ENCODE peak calls at places on chromosome 7, in five cellular contexts. N, Z, B, E and X are unnamed samples.

GRCh38 chr7:29146888-29147609 is 712 bp upstream of the CPVL start:
- DNase-seq in Z (peak; percentile 43), B (no peak), N (peak; percentile 81), E (no peak), X (no peak)

GRCh38 chr7:69457912-69458491 is 140.3 kb upstream of the AUTS2 start:
- DNase-seq in N (no peak), B (no peak), Z (no peak), E (peak; percentile 39), X (no peak)

GRCh38 chr7:105637755-105638154 is 56.5 kb upstream of the EFCAB10 start:
- DNase-seq in E (no peak), B (no peak), N (no peak), Z (no peak), X (no peak)

GRCh38 chr7:22985436-22985835 is 28.5 kb downstream of the HYCC1 start:
- DNase-seq in B (no peak), E (no peak), N (no peak), Z (no peak), X (no peak)

GRCh38 chr7:70400829-70401380 is 731.0 kb upstream of the GALNT17 start:
- DNase-seq in N (no peak), Z (no peak), E (no peak), B (no peak), X (no peak)

GRCh38 chr7:157985636-157986035 is 602.0 kb downstream of the PTPRN2 start:
- DNase-seq in N (no peak), E (no peak), B (no peak), Z (no peak), X (no peak)

GRCh38 chr7:2016761-2017482 is 215.8 kb downstream of the MAD1L1 start:
- DNase-seq in N (no peak), B (no peak), E (no peak), Z (no peak), X (no peak)

GRCh38 chr7:41544241-41544640 is 158.6 kb downstream of the INHBA start:
- DNase-seq in E (no peak), B (no peak), Z (no peak), N (no peak), X (peak; percentile 17)

GRCh38 chr7:157544980-157545680 is 208.3 kb downstream of the DNAJB6 start:
- DNase-seq in E (no peak), N (no peak), B (no peak), Z (no peak), X (no peak)

GRCh38 chr7:132854238-132854637 is 227.7 kb downstream of the CHCHD3 start:
- DNase-seq in B (no peak), E (no peak), N (no peak), Z (no peak), X (no peak)

GRCh38 chr7:46549892-46550639 is 629.0 kb upstream of the IGFBP3 start:
- DNase-seq in N (no peak), B (no peak), E (no peak), Z (no peak), X (no peak)

GRCh38 chr7:127890726-127891125 is 140.5 kb downstream of the LRRC4 start:
- DNase-seq in E (no peak), N (no peak), Z (no peak), B (no peak), X (no peak)

GRCh38 chr7:103683348-103683747 is 237.3 kb upstream of the SLC26A5 start:
- DNase-seq in B (no peak), N (no peak), E (no peak), Z (no peak), X (no peak)

GRCh38 chr7:15554081-15554480 is 7.7 kb downstream of the AGMO start:
- DNase-seq in Z (peak; percentile 6), N (no peak), E (no peak), B (no peak), X (no peak)

GRCh38 chr7:143355450-143356385 is 6.8 kb downstream of the FAM131B start:
- DNase-seq in B (no peak), E (no peak), Z (no peak), N (no peak), X (no peak)

GRCh38 chr7:104299323-104299722 is 29.1 kb upstream of the LHFPL3 start:
- DNase-seq in B (no peak), E (no peak), N (no peak), Z (no peak), X (no peak)

GRCh38 chr7:82067628-82068264 is 297.9 kb upstream of the HGF start:
- DNase-seq in B (no peak), Z (no peak), E (no peak), N (no peak), X (no peak)

GRCh38 chr7:19772858-19773337 is 519 bp downstream of the TMEM196 start:
- DNase-seq in B (no peak), N (no peak), E (peak; percentile 56), Z (peak; percentile 40), X (peak; percentile 11)

GRCh38 chr7:45920543-45921380 is at the start of gene IGFBP3:
- DNase-seq in B (no peak), N (no peak), Z (peak; percentile 15), E (peak; percentile 87), X (peak; percentile 30)

GRCh38 chr7:20352573-20353304 is 22.0 kb downstream of the ITGB8 start:
- DNase-seq in Z (peak; percentile 81), E (peak; percentile 70), N (no peak), B (no peak), X (peak; percentile 63)

GRCh38 chr7:42461537-42461936 is 224.5 kb upstream of the GLI3 start:
- DNase-seq in E (peak; percentile 19), N (no peak), Z (no peak), B (no peak), X (no peak)

GRCh38 chr7:91420606-91421390 is 156.6 kb downstream of the FZD1 start:
- DNase-seq in N (no peak), B (no peak), Z (no peak), E (no peak), X (no peak)

GRCh38 chr7:130363156-130363847 is 17.0 kb upstream of the CPA1 start:
- DNase-seq in Z (peak; percentile 93), E (peak; percentile 79), B (peak; percentile 72), N (no peak), X (peak; percentile 82)

GRCh38 chr7:35185908-35186731 is 67.8 kb downstream of the TBX20 start:
- DNase-seq in E (peak; percentile 5), Z (peak; percentile 71), N (no peak), B (peak; percentile 12), X (no peak)

GRCh38 chr7:158017226-158018060 is 570.2 kb downstream of the PTPRN2 start:
- DNase-seq in Z (no peak), N (no peak), B (no peak), E (no peak), X (no peak)

GRCh38 chr7:95046494-95047240 is 139.3 kb downstream of the PPP1R9A start:
- DNase-seq in N (no peak), E (no peak), Z (peak; percentile 38), B (no peak), X (no peak)

GRCh38 chr7:140326116-140326928 is 72.0 kb downstream of the SLC37A3 start:
- DNase-seq in N (peak; percentile 79), Z (peak; percentile 46), E (peak; percentile 88), B (peak; percentile 37), X (peak; percentile 62)

GRCh38 chr7:100875356-100875751 is 451 bp downstream of the SRRT start:
- DNase-seq in N (peak; percentile 81), B (peak; percentile 66), Z (no peak), E (peak; percentile 63), X (no peak)

GRCh38 chr7:84025332-84025927 is 169.2 kb downstream of the SEMA3A start:
- DNase-seq in Z (peak; percentile 99), B (no peak), N (no peak), E (peak; percentile 80), X (peak; percentile 95)

GRCh38 chr7:157559596-157560257 is 222.9 kb downstream of the DNAJB6 start:
- DNase-seq in Z (no peak), N (no peak), B (no peak), E (no peak), X (no peak)

GRCh38 chr7:41696323-41696916 is 6.5 kb downstream of the INHBA start:
- DNase-seq in E (peak; percentile 63), N (peak; percentile 71), B (peak; percentile 12), Z (peak; percentile 92), X (peak; percentile 78)

GRCh38 chr7:85341121-85341520 is 154.3 kb upstream of the SEMA3D start:
- DNase-seq in B (no peak), Z (no peak), N (no peak), E (no peak), X (peak; percentile 33)

GRCh38 chr7:108592633-108593277 is 23.1 kb downstream of the DNAJB9 start:
- DNase-seq in N (no peak), B (no peak), Z (no peak), E (no peak), X (no peak)

GRCh38 chr7:1666251-1666778 is 3.8 kb upstream of the ELFN1 start:
- DNase-seq in E (peak; percentile 63), B (peak; percentile 11), N (no peak), Z (no peak), X (no peak)

GRCh38 chr7:70446448-70447143 is 685.3 kb upstream of the GALNT17 start:
- DNase-seq in Z (no peak), B (no peak), E (no peak), N (no peak), X (no peak)

GRCh38 chr7:151730591-151730990 is 146.3 kb downstream of the PRKAG2 start:
- DNase-seq in Z (no peak), N (no peak), B (no peak), E (no peak), X (no peak)

GRCh38 chr7:45937862-45938261 is 16.8 kb upstream of the IGFBP3 start:
- DNase-seq in B (no peak), Z (no peak), N (no peak), E (no peak), X (no peak)

GRCh38 chr7:128454808-128455555 is 696 bp upstream of the HILPDA start:
- DNase-seq in N (peak; percentile 75), E (peak; percentile 33), Z (no peak), B (no peak), X (peak; percentile 52)